ENCODE peak calls at places on chromosome 19, in eight cellular contexts. I is adrenal gland, X is breast epithelium, Z is right lobe of liver, O is spleen, T is heart left ventricle, E is stomach, M is Peyer's patch. N is an unnamed sample.

GRCh38 chr19:44141191-44142013 is at the start of gene ZNF234:
- DNase-seq in I (peak; percentile 85), X (peak; percentile 57), Z (peak; percentile 88), O (peak; percentile 90), T (peak; percentile 89), E (peak; percentile 75), M (peak; percentile 90), N (peak; percentile 93)

GRCh38 chr19:18650048-18650435 is 13.2 kb downstream of the KLHL26 start:
- DNase-seq in I (peak; percentile 27), X (no peak), Z (no peak), O (no peak), T (peak; percentile 72), E (no peak), M (no peak), N (peak; percentile 74)

GRCh38 chr19:23762548-23762883 is 3.8 kb upstream of the ZNF681 start:
- DNase-seq in I (no peak), X (no peak), Z (no peak), O (no peak), T (no peak), E (no peak), M (no peak), N (no peak)

GRCh38 chr19:43997631-43998290 is 5.0 kb upstream of the ZNF230 start:
- DNase-seq in I (peak; percentile 54), X (no peak), Z (no peak), O (no peak), T (peak; percentile 30), E (no peak), M (no peak), N (peak; percentile 30)

GRCh38 chr19:55675661-55676354 is 782 bp downstream of the EPN1 start:
- DNase-seq in I (no peak), X (no peak), Z (no peak), O (no peak), T (no peak), E (no peak), M (no peak), N (no peak)

GRCh38 chr19:41774515-41774980 is 19.2 kb downstream of the CEACAM6 start:
- DNase-seq in I (no peak), X (peak; percentile 31), Z (no peak), O (no peak), T (no peak), E (peak; percentile 59), M (peak; percentile 88), N (no peak)

GRCh38 chr19:10000171-10000826 is 10.0 kb downstream of the COL5A3 start:
- DNase-seq in I (peak; percentile 76), X (peak; percentile 30), Z (peak; percentile 76), O (no peak), T (peak; percentile 60), E (peak; percentile 70), M (peak; percentile 83), N (peak; percentile 87)

GRCh38 chr19:29480507-29480906 is 45.3 kb upstream of the VSTM2B start:
- DNase-seq in I (no peak), X (no peak), Z (no peak), O (peak; percentile 32), T (no peak), E (no peak), M (no peak), N (no peak)

GRCh38 chr19:44677019-44677809 is 5.9 kb downstream of the CEACAM19 start:
- DNase-seq in I (no peak), X (no peak), Z (no peak), O (no peak), T (no peak), E (no peak), M (no peak), N (peak; percentile 62)

GRCh38 chr19:16066611-16067104 is 9.6 kb upstream of the TPM4 start:
- DNase-seq in I (no peak), X (no peak), Z (no peak), O (peak; percentile 82), T (no peak), E (peak; percentile 49), M (peak; percentile 83), N (peak; percentile 74)

GRCh38 chr19:45499196-45500180 is 1.2 kb downstream of the PPM1N start:
- DNase-seq in I (no peak), X (no peak), Z (peak; percentile 82), O (peak; percentile 90), T (no peak), E (no peak), M (peak; percentile 83), N (peak; percentile 58)

GRCh38 chr19:44661205-44661604 is 10.1 kb upstream of the CEACAM19 start:
- DNase-seq in I (no peak), X (no peak), Z (no peak), O (no peak), T (no peak), E (no peak), M (no peak), N (no peak)

GRCh38 chr19:2613507-2614295 is 88.8 kb downstream of the GNG7 start:
- DNase-seq in I (no peak), X (no peak), Z (peak; percentile 57), O (peak; percentile 91), T (no peak), E (peak; percentile 60), M (peak; percentile 73), N (no peak)

GRCh38 chr19:7063764-7064418 is 5.4 kb upstream of the MBD3L3 start:
- DNase-seq in I (no peak), X (no peak), Z (no peak), O (peak; percentile 18), T (no peak), E (no peak), M (no peak), N (no peak)

GRCh38 chr19:16363852-16364230 is 39.2 kb downstream of the KLF2 start:
- DNase-seq in I (no peak), X (no peak), Z (no peak), O (peak; percentile 71), T (no peak), E (no peak), M (no peak), N (no peak)

GRCh38 chr19:34603003-34603402 is 74.0 kb downstream of the SCGB2B2 start:
- DNase-seq in I (no peak), X (no peak), Z (no peak), O (no peak), T (no peak), E (no peak), M (no peak), N (no peak)

GRCh38 chr19:45667620-45668341 is at the start of gene GIPR:
- DNase-seq in I (no peak), X (peak; percentile 38), Z (no peak), O (peak; percentile 88), T (peak; percentile 63), E (peak; percentile 78), M (peak; percentile 86), N (no peak)

GRCh38 chr19:58513694-58514563 is 2.1 kb upstream of the SLC27A5 start:
- DNase-seq in I (peak; percentile 93), X (peak; percentile 75), Z (peak; percentile 94), O (peak; percentile 97), T (peak; percentile 92), E (peak; percentile 94), M (peak; percentile 94), N (peak; percentile 86)
- TF ChIP-seq POLR2A in I (peak; percentile 73), X (no peak), Z (peak; percentile 69), O (no peak), T (no peak), E (no peak), M (peak; percentile 49), N (no peak)

DNA sequence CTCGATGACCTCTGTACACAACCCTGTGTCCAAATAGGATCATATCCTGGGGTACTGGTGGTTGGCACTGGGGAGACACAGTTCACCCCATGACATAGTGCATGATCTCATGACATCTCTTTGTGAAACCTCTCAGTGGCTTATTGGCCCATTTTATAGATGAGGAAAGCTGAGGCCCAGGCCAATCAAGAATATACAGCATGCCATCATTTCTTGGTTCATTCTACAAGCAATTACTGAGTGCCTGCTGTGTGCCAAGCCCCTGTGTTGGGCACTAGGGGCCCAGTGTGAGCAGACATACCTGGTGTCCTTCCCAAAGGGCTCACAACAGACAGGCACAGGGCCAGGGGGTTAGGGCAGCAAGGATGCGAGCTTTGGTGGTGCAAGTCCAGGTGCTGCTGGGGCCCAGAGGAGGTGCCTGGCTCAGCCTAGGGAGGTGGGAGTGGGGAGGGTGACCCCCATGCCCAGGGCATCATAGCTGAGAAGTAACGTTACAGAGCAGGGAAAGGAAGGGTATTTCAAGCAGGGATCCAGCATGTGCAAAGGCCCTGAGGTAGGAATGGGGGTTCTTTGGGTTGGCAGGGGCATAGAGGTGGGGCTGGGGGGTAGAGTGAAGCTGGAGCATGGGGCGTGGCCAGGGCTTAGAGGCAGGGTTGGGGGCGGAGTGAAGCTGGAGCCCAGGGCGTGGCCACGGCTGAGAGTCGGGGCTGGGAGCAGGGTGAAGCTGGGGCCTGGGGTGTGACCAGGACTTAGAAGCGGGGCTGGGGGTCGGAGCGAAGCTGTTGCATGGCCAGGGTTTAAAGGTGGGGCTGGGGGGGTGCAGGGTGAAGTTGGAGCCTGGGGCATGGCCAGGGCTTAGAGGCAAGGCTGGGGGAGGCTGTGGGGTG is 20.7 kb downstream of the COLGALT1 start:
- DNase-seq in I (no peak), X (no peak), Z (no peak), O (no peak), T (no peak), E (no peak), M (no peak), N (peak; percentile 33)
- H3K4me3 ChIP-seq in I (no peak overlapping the region), X (no peak overlapping the region), Z (no peak overlapping the region), O (no peak overlapping the region), T (no peak overlapping the region), E (no peak overlapping the region), M (no peak overlapping the region), N (peak overlapping the region; percentile 1)

DNA sequence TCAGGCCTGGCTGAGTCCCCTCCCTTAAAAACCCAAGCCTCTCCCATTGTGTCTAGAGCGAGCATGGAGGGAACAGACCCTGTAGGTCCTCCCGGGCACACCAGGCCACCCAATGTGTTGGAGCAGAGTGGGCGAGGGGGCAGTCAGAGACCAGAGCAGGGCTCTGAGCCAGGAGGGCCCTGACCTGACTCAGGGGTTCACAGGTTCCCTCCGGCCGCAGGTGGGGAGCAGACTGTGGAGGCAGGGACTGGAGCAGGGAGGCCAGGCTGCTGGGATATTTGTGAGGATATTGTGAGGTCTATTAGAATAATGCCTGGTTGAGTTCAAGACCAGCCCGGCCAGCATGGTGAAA is 1.6 kb upstream of the TYROBP start:
- DNase-seq in I (no peak), X (no peak), Z (no peak), O (no peak), T (no peak), E (no peak), M (no peak), N (no peak)
- H3K27ac ChIP-seq in I (no peak overlapping the region), X (no peak overlapping the region), Z (peak overlapping the region; percentile 36), O (peak overlapping the region; percentile 97), T (no peak overlapping the region), E (peak overlapping the region; percentile 51), M (peak overlapping the region; percentile 68), N (no peak overlapping the region)

DNA sequence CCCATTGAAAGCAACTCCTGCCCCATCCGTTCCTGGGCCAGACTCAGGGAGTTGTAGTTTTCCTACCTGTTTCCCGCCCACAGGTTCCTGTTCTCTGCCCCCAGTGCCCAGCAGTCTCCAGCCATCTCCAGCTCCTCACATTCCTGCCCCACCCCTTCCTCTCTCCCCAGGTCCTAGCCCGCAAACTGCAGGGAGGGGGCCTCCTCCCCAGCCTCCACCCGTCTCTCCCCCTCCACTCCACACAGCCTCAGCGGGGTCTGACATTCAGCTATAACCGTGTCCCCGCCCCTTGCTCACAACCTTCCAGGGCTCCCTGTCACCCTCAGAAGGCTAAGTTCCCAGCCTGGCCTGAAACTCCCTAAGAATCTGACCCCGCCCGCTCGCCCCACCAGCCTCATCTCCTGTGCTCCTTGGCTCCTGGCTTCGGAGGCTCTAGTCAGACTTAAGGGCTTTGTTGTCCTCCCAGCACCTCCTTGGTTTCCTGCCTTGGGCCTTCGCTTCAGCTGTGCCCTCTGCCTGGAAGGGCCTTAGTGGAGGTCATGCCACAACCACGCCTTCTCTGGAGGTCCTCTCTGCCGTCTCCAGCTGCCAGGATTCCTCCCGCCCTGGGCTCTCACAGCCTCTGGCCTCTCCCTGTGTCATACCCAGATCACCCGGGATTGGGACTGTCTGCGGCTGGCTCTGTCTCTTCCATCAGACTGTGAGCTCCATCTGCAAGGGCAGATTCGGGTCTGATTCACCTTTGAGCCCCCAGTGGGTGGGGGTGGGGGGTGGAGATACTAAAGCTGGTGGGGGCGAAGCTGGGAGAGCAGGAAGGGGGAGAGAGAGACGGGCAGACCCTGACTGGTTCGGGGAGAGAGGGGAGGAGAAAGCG is 5.1 kb upstream of the SPACA6 start:
- DNase-seq in I (peak; percentile 69), X (peak; percentile 53), Z (no peak), O (peak; percentile 77), T (peak; percentile 83), E (peak; percentile 32), M (no peak), N (peak; percentile 59)
- TF ChIP-seq POLR2A in I (peak; percentile 50), X (no peak), Z (no peak), O (no peak), T (no peak), E (no peak), M (no peak), N (no peak)

N was measured in testis.